ENCODE peak calls at places on chromosome 9, in five cellular contexts. One of them, this sample, is unnamed.
A peak's percentile ranks its signal among the peaks of the same experiment; 100 is the strongest.

GRCh38 chr9:32701321-32702022 is 66.0 kb upstream of the TAF1L start:
- DNase-seq in neural crest cell: no peak
- DNase-seq in epithelial cell of esophagus: peak; percentile 43
- DNase-seq in upper lobe of right lung: no peak
- DNase-seq in CD8-positive, alpha-beta T cell: no peak
- DNase-seq in this sample: no peak

GRCh38 chr9:120985759-120986353 is 59.3 kb upstream of the TRAF1 start:
- DNase-seq in epithelial cell of esophagus: peak; percentile 66
- DNase-seq in upper lobe of right lung: no peak
- DNase-seq in CD8-positive, alpha-beta T cell: no peak
- DNase-seq in neural crest cell: no peak
- DNase-seq in this sample: no peak

GRCh38 chr9:129223551-129224208 is 45.6 kb upstream of the IER5L start:
- DNase-seq in epithelial cell of esophagus: no peak
- DNase-seq in CD8-positive, alpha-beta T cell: no peak
- DNase-seq in neural crest cell: no peak
- DNase-seq in upper lobe of right lung: no peak
- DNase-seq in this sample: no peak

GRCh38 chr9:88023001-88023400 is 48.7 kb upstream of the CDK20 start:
- DNase-seq in neural crest cell: no peak
- DNase-seq in upper lobe of right lung: no peak
- DNase-seq in CD8-positive, alpha-beta T cell: no peak
- DNase-seq in epithelial cell of esophagus: no peak
- DNase-seq in this sample: no peak

GRCh38 chr9:103014242-103014641 is 19.1 kb downstream of the CYLC2 start:
- DNase-seq in CD8-positive, alpha-beta T cell: no peak
- DNase-seq in neural crest cell: no peak
- DNase-seq in upper lobe of right lung: no peak
- DNase-seq in epithelial cell of esophagus: no peak
- DNase-seq in this sample: no peak

GRCh38 chr9:122095010-122095767 is 2.1 kb upstream of the TTLL11 start:
- DNase-seq in CD8-positive, alpha-beta T cell: peak; percentile 24
- DNase-seq in epithelial cell of esophagus: peak; percentile 69
- DNase-seq in upper lobe of right lung: no peak
- DNase-seq in neural crest cell: peak; percentile 68
- DNase-seq in this sample: no peak

GRCh38 chr9:79013715-79014610 is 557.8 kb upstream of the TLE4 start:
- DNase-seq in upper lobe of right lung: no peak
- DNase-seq in epithelial cell of esophagus: peak; percentile 31
- DNase-seq in CD8-positive, alpha-beta T cell: no peak
- DNase-seq in neural crest cell: no peak
- DNase-seq in this sample: no peak

GRCh38 chr9:120755827-120756434 is 37.3 kb downstream of the FBXW2 start:
- DNase-seq in CD8-positive, alpha-beta T cell: peak; percentile 46
- DNase-seq in neural crest cell: peak; percentile 79
- DNase-seq in upper lobe of right lung: no peak
- DNase-seq in epithelial cell of esophagus: peak; percentile 56
- DNase-seq in this sample: peak; percentile 34

GRCh38 chr9:15211994-15212501 is 95.0 kb downstream of the TTC39B start:
- DNase-seq in CD8-positive, alpha-beta T cell: no peak
- DNase-seq in neural crest cell: no peak
- DNase-seq in epithelial cell of esophagus: no peak
- DNase-seq in upper lobe of right lung: no peak
- DNase-seq in this sample: no peak

GRCh38 chr9:115022760-115023434 is 92.5 kb upstream of the TNFSF8 start:
- DNase-seq in epithelial cell of esophagus: no peak
- DNase-seq in neural crest cell: no peak
- DNase-seq in CD8-positive, alpha-beta T cell: no peak
- DNase-seq in upper lobe of right lung: no peak
- DNase-seq in this sample: no peak

GRCh38 chr9:5425006-5425628 is 12.6 kb downstream of the PLGRKT start:
- DNase-seq in neural crest cell: no peak
- DNase-seq in CD8-positive, alpha-beta T cell: no peak
- DNase-seq in epithelial cell of esophagus: peak; percentile 64
- DNase-seq in upper lobe of right lung: no peak
- DNase-seq in this sample: no peak
- TF ChIP-seq CTCF in neural crest cell: peak; percentile 65
- TF ChIP-seq CTCF in CD8-positive, alpha-beta T cell: peak; percentile 88
- TF ChIP-seq CTCF in epithelial cell of esophagus: peak; percentile 57
- TF ChIP-seq CTCF in upper lobe of right lung: peak; percentile 54
- TF ChIP-seq CTCF in this sample: peak; percentile 23

DNA sequence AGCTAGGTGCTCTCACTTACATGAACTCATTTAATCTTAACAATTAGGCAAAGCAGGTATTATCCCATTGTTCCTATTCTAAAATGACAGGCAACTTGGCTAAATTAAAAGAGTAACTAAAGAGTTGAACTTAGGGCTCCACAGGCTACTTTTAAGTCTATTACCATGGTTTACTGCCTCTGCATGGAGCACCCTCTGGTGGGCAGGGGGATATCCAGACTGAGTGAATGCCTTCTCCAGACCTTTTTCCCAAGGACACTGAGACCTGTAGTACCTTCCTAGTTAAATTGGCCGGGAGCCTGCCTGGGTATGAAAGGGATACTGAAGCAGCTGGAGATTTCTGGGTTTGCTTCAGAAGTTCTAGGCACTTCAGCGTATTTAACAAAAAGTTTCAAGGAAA is 238.1 kb downstream of the ELAVL2 start:
- DNase-seq in upper lobe of right lung: no peak
- DNase-seq in epithelial cell of esophagus: peak; percentile 23
- DNase-seq in neural crest cell: no peak
- DNase-seq in CD8-positive, alpha-beta T cell: no peak
- DNase-seq in this sample: no peak
- TF ChIP-seq CTCF in upper lobe of right lung: no peak
- TF ChIP-seq CTCF in epithelial cell of esophagus: peak; percentile 20
- TF ChIP-seq CTCF in neural crest cell: no peak
- TF ChIP-seq CTCF in CD8-positive, alpha-beta T cell: no peak
- TF ChIP-seq CTCF in this sample: no peak

GRCh38 chr9:18137815-18138214 is 336.1 kb upstream of the ADAMTSL1 start:
- DNase-seq in upper lobe of right lung: no peak
- DNase-seq in CD8-positive, alpha-beta T cell: no peak
- DNase-seq in epithelial cell of esophagus: no peak
- DNase-seq in neural crest cell: no peak
- DNase-seq in this sample: no peak

GRCh38 chr9:18141681-18142080 is 332.3 kb upstream of the ADAMTSL1 start:
- DNase-seq in neural crest cell: no peak
- DNase-seq in CD8-positive, alpha-beta T cell: no peak
- DNase-seq in epithelial cell of esophagus: no peak
- DNase-seq in upper lobe of right lung: no peak
- DNase-seq in this sample: no peak

GRCh38 chr9:18138676-18139075 is 335.3 kb upstream of the ADAMTSL1 start:
- DNase-seq in upper lobe of right lung: no peak
- DNase-seq in neural crest cell: no peak
- DNase-seq in epithelial cell of esophagus: no peak
- DNase-seq in CD8-positive, alpha-beta T cell: no peak
- DNase-seq in this sample: no peak

GRCh38 chr9:18146329-18146728 is 327.6 kb upstream of the ADAMTSL1 start:
- DNase-seq in CD8-positive, alpha-beta T cell: no peak
- DNase-seq in neural crest cell: no peak
- DNase-seq in epithelial cell of esophagus: no peak
- DNase-seq in upper lobe of right lung: no peak
- DNase-seq in this sample: no peak

DNA sequence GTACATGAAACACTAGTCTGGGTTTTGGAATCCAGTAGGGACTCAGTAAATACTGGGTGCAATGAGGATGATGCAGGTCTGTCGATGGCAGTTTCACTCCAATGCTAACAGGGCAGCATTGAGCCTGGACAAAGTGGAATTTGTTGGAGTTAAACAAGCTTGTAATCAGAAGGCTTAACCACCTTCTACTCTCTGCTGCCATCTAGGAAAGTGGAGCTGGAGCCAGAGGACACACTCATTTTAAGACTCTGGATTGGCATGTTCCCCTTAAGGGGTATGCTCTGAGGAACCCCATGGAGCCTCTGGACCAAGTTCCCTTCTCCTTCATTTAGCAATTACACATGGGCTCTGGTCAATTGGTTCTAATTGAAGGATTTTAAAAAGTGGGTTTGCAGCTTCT is 331.0 kb upstream of the ADAMTSL1 start:
- DNase-seq in upper lobe of right lung: no peak
- DNase-seq in CD8-positive, alpha-beta T cell: no peak
- DNase-seq in neural crest cell: no peak
- DNase-seq in epithelial cell of esophagus: peak; percentile 31
- DNase-seq in this sample: no peak
- TF ChIP-seq CTCF in upper lobe of right lung: peak; percentile 25
- TF ChIP-seq CTCF in CD8-positive, alpha-beta T cell: no peak
- TF ChIP-seq CTCF in neural crest cell: peak; percentile 35
- TF ChIP-seq CTCF in epithelial cell of esophagus: peak; percentile 49
- TF ChIP-seq CTCF in this sample: no peak

GRCh38 chr9:92728831-92729734 is 35.5 kb downstream of the BICD2 start:
- DNase-seq in upper lobe of right lung: peak; percentile 74
- DNase-seq in neural crest cell: no peak
- DNase-seq in epithelial cell of esophagus: no peak
- DNase-seq in CD8-positive, alpha-beta T cell: no peak
- DNase-seq in this sample: no peak
- TF ChIP-seq CTCF in upper lobe of right lung: peak; percentile 46
- TF ChIP-seq CTCF in neural crest cell: peak; percentile 43
- TF ChIP-seq CTCF in epithelial cell of esophagus: peak; percentile 34
- TF ChIP-seq CTCF in CD8-positive, alpha-beta T cell: no peak
- TF ChIP-seq CTCF in this sample: no peak

DNA sequence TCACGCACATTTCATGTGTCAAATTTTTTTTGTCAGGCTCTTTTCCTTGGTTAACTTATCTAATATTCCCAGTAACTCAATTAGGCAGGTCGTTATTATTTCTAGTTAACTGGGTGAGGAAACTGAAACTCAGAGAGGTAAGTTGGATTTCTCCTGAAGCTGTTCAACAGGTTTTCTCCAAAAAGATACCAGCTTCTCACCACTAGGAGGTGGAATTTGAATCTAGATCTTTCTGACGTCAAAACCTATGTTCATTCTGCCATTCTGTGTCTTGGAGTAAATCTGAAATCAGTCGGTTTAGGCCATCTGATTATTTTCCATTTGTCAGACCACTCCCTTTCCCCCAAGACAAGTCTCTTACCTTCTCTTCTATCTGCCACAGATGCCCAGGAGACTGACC is 572.9 kb downstream of the ACTL7B start:
- DNase-seq in CD8-positive, alpha-beta T cell: no peak
- DNase-seq in epithelial cell of esophagus: peak; percentile 41
- DNase-seq in neural crest cell: no peak
- DNase-seq in upper lobe of right lung: no peak
- DNase-seq in this sample: no peak
- TF ChIP-seq CTCF in CD8-positive, alpha-beta T cell: no peak
- TF ChIP-seq CTCF in epithelial cell of esophagus: peak; percentile 29
- TF ChIP-seq CTCF in neural crest cell: peak; percentile 53
- TF ChIP-seq CTCF in upper lobe of right lung: peak; percentile 30
- TF ChIP-seq CTCF in this sample: peak; percentile 49

DNA sequence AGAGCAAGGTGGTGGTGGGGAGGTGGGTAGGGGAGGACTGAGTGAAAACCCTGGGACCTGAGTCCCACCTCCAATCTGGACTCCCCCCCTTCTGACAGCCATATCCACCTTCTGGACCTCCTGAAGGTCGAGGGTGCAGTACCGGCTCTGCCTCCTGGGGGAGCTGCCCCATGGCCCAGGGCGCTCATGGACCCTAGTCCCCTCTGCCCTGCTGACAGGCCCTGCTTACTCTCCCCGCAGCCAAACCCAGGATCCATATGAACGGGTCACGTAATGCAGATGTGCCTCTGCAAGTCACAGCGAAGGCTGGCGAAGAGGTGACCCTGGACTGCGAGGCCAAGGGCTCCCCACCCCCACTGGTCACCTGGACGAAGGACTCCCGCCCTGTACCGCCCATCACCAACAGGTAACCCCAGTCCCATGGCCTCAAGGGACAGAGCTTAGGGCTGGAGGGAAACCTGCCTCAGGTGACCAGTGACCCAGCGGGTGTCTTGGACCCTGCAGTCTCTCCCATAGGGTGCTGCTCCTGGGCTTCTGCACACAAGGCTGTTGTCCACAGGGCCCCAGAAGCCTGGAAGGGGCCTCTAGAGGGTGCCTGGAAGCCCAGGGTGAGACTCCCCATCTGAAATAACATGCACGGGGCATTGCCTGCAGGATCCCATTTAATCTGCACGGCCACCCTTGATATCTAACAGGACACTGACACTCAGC is 61.7 kb downstream of the HMCN2 start:
- DNase-seq in upper lobe of right lung: no peak
- DNase-seq in epithelial cell of esophagus: no peak
- DNase-seq in CD8-positive, alpha-beta T cell: no peak
- DNase-seq in neural crest cell: no peak
- DNase-seq in this sample: no peak
- TF ChIP-seq CTCF in upper lobe of right lung: peak; percentile 17
- TF ChIP-seq CTCF in epithelial cell of esophagus: peak; percentile 23
- TF ChIP-seq CTCF in CD8-positive, alpha-beta T cell: no peak
- TF ChIP-seq CTCF in neural crest cell: peak; percentile 41
- TF ChIP-seq CTCF in this sample: no peak

GRCh38 chr9:136363106-136363605 is 388 bp downstream of the DNLZ start:
- DNase-seq in upper lobe of right lung: peak; percentile 99
- DNase-seq in neural crest cell: peak; percentile 95
- DNase-seq in epithelial cell of esophagus: peak; percentile 96
- DNase-seq in CD8-positive, alpha-beta T cell: peak; percentile 77
- DNase-seq in this sample: peak; percentile 93

GRCh38 chr9:136364942-136365774 is 1.6 kb upstream of the DNLZ start:
- DNase-seq in epithelial cell of esophagus: no peak
- DNase-seq in neural crest cell: no peak
- DNase-seq in upper lobe of right lung: no peak
- DNase-seq in CD8-positive, alpha-beta T cell: no peak
- DNase-seq in this sample: no peak

GRCh38 chr9:136364369-136364748 is 815 bp upstream of the DNLZ start:
- DNase-seq in epithelial cell of esophagus: no peak
- DNase-seq in neural crest cell: no peak
- DNase-seq in upper lobe of right lung: no peak
- DNase-seq in CD8-positive, alpha-beta T cell: no peak
- DNase-seq in this sample: no peak

GRCh38 chr9:136362450-136362784 is 1.1 kb downstream of the DNLZ start:
- DNase-seq in epithelial cell of esophagus: no peak
- DNase-seq in neural crest cell: no peak
- DNase-seq in CD8-positive, alpha-beta T cell: no peak
- DNase-seq in upper lobe of right lung: no peak
- DNase-seq in this sample: no peak

GRCh38 chr9:136363606-136364368 is at the start of gene DNLZ:
- DNase-seq in CD8-positive, alpha-beta T cell: peak; percentile 67
- DNase-seq in upper lobe of right lung: peak; percentile 92
- DNase-seq in epithelial cell of esophagus: peak; percentile 85
- DNase-seq in neural crest cell: peak; percentile 84
- DNase-seq in this sample: peak; percentile 82
- TF ChIP-seq CTCF in CD8-positive, alpha-beta T cell: peak; percentile 97
- TF ChIP-seq CTCF in upper lobe of right lung: peak; percentile 98
- TF ChIP-seq CTCF in epithelial cell of esophagus: peak; percentile 64
- TF ChIP-seq CTCF in neural crest cell: peak; percentile 98
- TF ChIP-seq CTCF in this sample: peak; percentile 97